ENCODE peak calls at places on chromosomes 7 and 10, in seven cellular contexts. H is neural progenitor cell, X is fibroblast of mammary gland, J is AG09319, S is left lung, P is bronchial epithelial cell, E is glutamatergic neuron. Z is an unnamed sample.

GRCh38 chr10:122461367-122461728 is at the start of gene HTRA1:
- DNase-seq in H (peak), X (peak), J (peak), S (peak), P (peak), E (peak), Z (no peak)

GRCh38 chr7:44104880-44105771 is 981 bp downstream of the AEBP1 start:
- DNase-seq in H (peak), X (peak), J (no peak), S (peak), P (peak), E (no peak), Z (no peak)

GRCh38 chr7:49333180-49333881 is 409.0 kb downstream of the CDC14C start:
- DNase-seq in H (no peak), X (no peak), J (no peak), S (no peak), P (no peak), E (no peak), Z (no peak)

GRCh38 chr10:109894516-109894915 is 28.8 kb downstream of the XPNPEP1 start:
- DNase-seq in H (no peak), X (peak), J (no peak), S (no peak), P (peak), E (no peak), Z (peak)

GRCh38 chr7:30594055-30594539 is 581 bp upstream of the GARS1 start:
- DNase-seq in H (peak), X (peak), J (no peak), S (no peak), P (peak), E (peak), Z (no peak)

GRCh38 chr7:2757361-2757903 is 69.4 kb downstream of the AMZ1 start:
- DNase-seq in H (no peak), X (no peak), J (no peak), S (peak), P (no peak), E (no peak), Z (no peak)

GRCh38 chr10:31953080-31953479 is 24.4 kb upstream of the ARHGAP12 start:
- DNase-seq in H (no peak), X (peak), J (no peak), S (no peak), P (no peak), E (no peak), Z (no peak)

GRCh38 chr10:58512470-58513188 is at the start of gene BICC1:
- DNase-seq in H (peak), X (peak), J (no peak), S (peak), P (peak), E (peak), Z (no peak)

GRCh38 chr10:58696736-58697135 is 184.1 kb downstream of the BICC1 start:
- DNase-seq in H (no peak), X (peak), J (no peak), S (no peak), P (no peak), E (no peak), Z (no peak)

DNA sequence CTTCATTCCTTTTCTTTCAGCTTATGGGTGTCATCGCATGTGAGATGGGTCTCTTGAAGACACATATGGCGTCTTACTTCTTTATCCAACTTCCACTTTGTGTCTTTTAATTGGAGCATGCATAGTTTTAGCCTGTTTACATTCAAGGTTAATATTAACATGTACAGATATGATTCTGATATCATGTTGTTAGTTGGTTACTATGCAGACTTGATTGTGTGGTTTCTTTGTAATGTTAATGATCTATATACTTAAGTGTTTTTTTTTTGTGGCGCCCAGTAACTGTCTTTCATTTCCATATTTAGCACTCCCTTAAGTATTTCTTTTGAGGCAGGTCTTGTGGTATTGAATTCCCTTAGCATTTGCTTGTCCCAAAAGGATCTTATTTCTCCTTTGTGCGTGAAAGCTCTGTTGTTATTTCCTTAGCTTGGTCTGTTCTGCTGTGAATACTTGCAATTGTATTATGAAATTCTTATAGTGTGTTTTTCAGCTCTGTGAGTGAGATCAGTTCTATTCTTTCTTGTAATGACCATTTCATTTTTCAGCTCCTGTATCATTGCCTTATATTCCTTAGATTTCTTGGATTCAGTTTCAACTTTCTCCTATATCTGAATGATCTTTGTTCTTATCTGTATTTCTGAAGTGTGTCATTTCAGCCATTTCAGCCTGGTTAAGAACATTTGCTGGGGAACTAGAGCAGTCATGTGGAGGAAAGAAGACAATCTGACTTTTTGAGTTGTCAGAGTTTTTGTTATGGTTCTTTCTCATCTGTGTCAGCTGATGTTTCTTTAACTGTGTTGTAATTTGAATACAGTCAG is 88.4 kb downstream of the ABCA13 start:
- DNase-seq in H (no peak), X (no peak), J (no peak), S (no peak), P (no peak), E (no peak), Z (no peak)
- TF ChIP-seq CTCF in H (no peak), X (no peak), J (no peak), S (no peak), P (no peak), E (no peak), Z (no peak)

GRCh38 chr7:24406053-24406561 is 122.1 kb downstream of the NPY start:
- DNase-seq in H (no peak), X (peak), J (no peak), S (no peak), P (peak), E (no peak), Z (no peak)

GRCh38 chr7:24406818-24407226 is 122.8 kb downstream of the NPY start:
- DNase-seq in H (peak), X (no peak), J (no peak), S (no peak), P (no peak), E (no peak), Z (no peak)

GRCh38 chr7:24409429-24410024 is 125.5 kb downstream of the NPY start:
- DNase-seq in H (no peak), X (no peak), J (no peak), S (no peak), P (no peak), E (no peak), Z (no peak)

GRCh38 chr7:24408798-24409428 is 124.9 kb downstream of the NPY start:
- DNase-seq in H (no peak), X (no peak), J (no peak), S (no peak), P (no peak), E (no peak), Z (no peak)

GRCh38 chr7:24407965-24408364 is 124.0 kb downstream of the NPY start:
- DNase-seq in H (no peak), X (no peak), J (no peak), S (no peak), P (no peak), E (no peak), Z (no peak)
- TF ChIP-seq CTCF in H (no peak), X (no peak), J (no peak), S (no peak), P (no peak), E (no peak), Z (no peak)

DNA sequence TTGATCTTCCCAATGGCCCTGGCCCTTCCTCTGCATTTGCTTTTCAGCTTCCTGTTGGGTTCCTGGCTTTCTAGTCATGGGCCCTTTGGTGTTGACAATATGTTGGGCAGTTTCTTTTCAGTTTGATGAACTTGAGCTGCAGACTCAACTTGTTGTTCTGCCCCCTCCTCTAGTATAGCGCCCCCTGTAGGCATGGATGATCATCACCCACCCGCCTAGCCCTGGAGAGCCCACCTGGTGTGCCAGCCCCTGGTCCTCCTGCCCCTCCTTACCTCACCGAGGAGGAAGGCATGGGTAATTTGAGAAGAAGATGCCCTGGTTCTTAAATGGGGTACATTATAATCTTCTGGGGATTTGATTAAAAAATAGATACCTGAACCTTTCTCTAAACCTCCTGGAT is 271.2 kb downstream of the SNX10 start:
- DNase-seq in H (no peak), X (no peak), J (no peak), S (no peak), P (no peak), E (no peak), Z (no peak)
- TF ChIP-seq CTCF in H (peak), X (no peak), J (no peak), S (no peak), P (no peak), E (peak), Z (no peak)

GRCh38 chr7:77954773-77955562 is 156.4 kb downstream of the PHTF2 start:
- DNase-seq in H (no peak), X (peak), J (no peak), S (no peak), P (no peak), E (no peak), Z (no peak)
- TF ChIP-seq CTCF in H (no peak), X (no peak), J (no peak), S (no peak), P (no peak), E (no peak), Z (no peak)

GRCh38 chr7:1473864-1474512 is 14.7 kb upstream of the MICALL2 start:
- DNase-seq in H (peak), X (peak), J (peak), S (peak), P (peak), E (peak), Z (peak)
- TF ChIP-seq CTCF in H (peak), X (peak), J (peak), S (peak), P (peak), E (peak), Z (peak)

GRCh38 chr7:121605297-121605640 is 209.2 kb upstream of the FAM3C start:
- DNase-seq in H (no peak), X (peak), J (no peak), S (no peak), P (peak), E (no peak), Z (no peak)
- TF ChIP-seq CTCF in H (peak), X (peak), J (peak), S (no peak), P (peak), E (no peak), Z (peak)

GRCh38 chr10:13206546-13207443 is 27.4 kb downstream of the UCMA start:
- DNase-seq in H (peak), X (peak), J (peak), S (no peak), P (peak), E (no peak), Z (no peak)
- TF ChIP-seq CTCF in H (peak), X (peak), J (peak), S (peak), P (peak), E (peak), Z (peak)

DNA sequence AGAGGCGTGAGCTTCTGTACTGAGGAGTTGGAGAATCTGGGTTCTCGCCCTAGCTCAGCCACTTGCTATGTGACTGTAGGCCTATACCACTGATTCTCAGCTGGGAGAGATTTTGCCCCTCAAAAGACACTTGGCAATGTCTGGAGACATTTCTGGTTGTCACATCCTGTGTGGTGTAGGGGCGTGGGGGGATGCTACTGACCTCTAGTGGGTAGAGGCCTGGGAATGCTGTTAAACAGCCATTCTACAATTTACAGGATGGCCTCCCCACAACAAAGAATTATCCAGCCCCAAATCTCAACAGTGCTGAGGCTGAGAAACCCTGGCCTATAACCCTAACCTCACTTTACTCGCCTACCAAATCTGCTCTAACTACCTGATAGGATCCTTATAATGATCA is 58.8 kb upstream of the GAD2 start:
- DNase-seq in H (peak), X (no peak), J (no peak), S (no peak), P (no peak), E (no peak), Z (no peak)
- TF ChIP-seq CTCF in H (peak), X (no peak), J (no peak), S (no peak), P (no peak), E (no peak), Z (no peak)

GRCh38 chr7:137492889-137493288 is 149.4 kb upstream of the PTN start:
- DNase-seq in H (no peak), X (no peak), J (no peak), S (peak), P (no peak), E (no peak), Z (no peak)

GRCh38 chr7:137489880-137490279 is 146.3 kb upstream of the PTN start:
- DNase-seq in H (no peak), X (no peak), J (no peak), S (no peak), P (no peak), E (no peak), Z (no peak)

GRCh38 chr7:137484326-137484725 is 140.8 kb upstream of the PTN start:
- DNase-seq in H (peak), X (no peak), J (no peak), S (no peak), P (no peak), E (no peak), Z (no peak)

GRCh38 chr7:137485818-137486217 is 142.3 kb upstream of the PTN start:
- DNase-seq in H (peak), X (no peak), J (no peak), S (no peak), P (no peak), E (no peak), Z (no peak)

DNA sequence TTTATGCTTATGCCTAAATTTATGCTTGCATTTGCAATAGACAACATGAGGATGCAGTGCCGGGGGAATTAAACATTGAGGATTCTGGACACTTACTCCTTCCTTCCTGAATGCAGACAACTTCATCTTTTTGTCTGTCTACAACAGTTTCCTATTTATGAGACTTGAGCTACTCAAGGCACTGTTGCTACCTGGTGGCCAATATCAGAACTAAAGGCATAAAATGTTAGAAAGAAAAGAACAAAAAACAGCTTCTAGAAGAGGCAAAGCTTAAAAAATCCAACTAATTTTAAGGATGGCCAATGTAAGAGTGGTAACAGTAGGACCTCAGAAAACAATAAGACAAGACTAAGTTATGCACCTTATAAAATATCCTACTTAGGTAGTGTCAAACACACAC is 144.5 kb upstream of the PTN start:
- DNase-seq in H (no peak), X (peak), J (no peak), S (no peak), P (peak), E (no peak), Z (no peak)
- TF ChIP-seq CTCF in H (peak), X (peak), J (peak), S (no peak), P (no peak), E (no peak), Z (peak)